ENCODE peak calls at places on chromosomes 5 and 9, in four cellular contexts. One of them, this sample, is unnamed.

GRCh38 chr5:153463806-153464205 is 26.7 kb upstream of the GRIA1 start:
- DNase-seq in fibroblast of the aortic adventitia: peak
- DNase-seq in mucosa of descending colon: no peak
- DNase-seq in body of pancreas: no peak
- DNase-seq in this sample: peak

GRCh38 chr9:78143281-78144007 is 92.4 kb upstream of the CEP78 start:
- DNase-seq in fibroblast of the aortic adventitia: no peak
- DNase-seq in mucosa of descending colon: no peak
- DNase-seq in body of pancreas: no peak
- DNase-seq in this sample: no peak

GRCh38 chr5:136094189-136094912 is 38.3 kb upstream of the SMAD5 start:
- DNase-seq in fibroblast of the aortic adventitia: no peak
- DNase-seq in mucosa of descending colon: peak
- DNase-seq in body of pancreas: peak
- DNase-seq in this sample: no peak

GRCh38 chr9:113626735-113627495 is 163.4 kb downstream of the RGS3 start:
- DNase-seq in fibroblast of the aortic adventitia: peak
- DNase-seq in mucosa of descending colon: no peak
- DNase-seq in body of pancreas: peak
- DNase-seq in this sample: no peak

GRCh38 chr5:547086-547924 is 23.1 kb upstream of the SLC9A3 start:
- DNase-seq in fibroblast of the aortic adventitia: no peak
- DNase-seq in mucosa of descending colon: no peak
- DNase-seq in body of pancreas: peak
- DNase-seq in this sample: no peak

GRCh38 chr5:94545870-94546625 is 72.4 kb downstream of the KIAA0825 start:
- DNase-seq in fibroblast of the aortic adventitia: no peak
- DNase-seq in mucosa of descending colon: peak
- DNase-seq in body of pancreas: peak
- DNase-seq in this sample: no peak

GRCh38 chr5:79771387-79771786 is 81.8 kb downstream of the CMYA5 start:
- DNase-seq in fibroblast of the aortic adventitia: peak
- DNase-seq in mucosa of descending colon: no peak
- DNase-seq in body of pancreas: no peak
- DNase-seq in this sample: peak

GRCh38 chr5:150783422-150783928 is 4.9 kb downstream of the SMIM3 start:
- DNase-seq in fibroblast of the aortic adventitia: peak
- DNase-seq in mucosa of descending colon: peak
- DNase-seq in body of pancreas: peak
- DNase-seq in this sample: peak

GRCh38 chr5:81371354-81371876 is 22.5 kb downstream of the ACOT12 start:
- DNase-seq in fibroblast of the aortic adventitia: no peak
- DNase-seq in mucosa of descending colon: no peak
- DNase-seq in body of pancreas: no peak
- DNase-seq in this sample: no peak

GRCh38 chr5:83368317-83368716 is 103.2 kb upstream of the VCAN start:
- DNase-seq in fibroblast of the aortic adventitia: peak
- DNase-seq in mucosa of descending colon: no peak
- DNase-seq in body of pancreas: peak
- DNase-seq in this sample: peak

GRCh38 chr9:82342046-82342445 is 353.5 kb downstream of the SPATA31D1 start:
- DNase-seq in fibroblast of the aortic adventitia: no peak
- DNase-seq in mucosa of descending colon: no peak
- DNase-seq in body of pancreas: no peak
- DNase-seq in this sample: no peak

GRCh38 chr5:119631660-119632059 is 2.3 kb downstream of the FAM170A start:
- DNase-seq in fibroblast of the aortic adventitia: no peak
- DNase-seq in mucosa of descending colon: no peak
- DNase-seq in body of pancreas: no peak
- DNase-seq in this sample: no peak

GRCh38 chr9:127119319-127119709 is 3.1 kb downstream of the ANGPTL2 start:
- DNase-seq in fibroblast of the aortic adventitia: no peak
- DNase-seq in mucosa of descending colon: no peak
- DNase-seq in body of pancreas: no peak
- DNase-seq in this sample: no peak

GRCh38 chr5:75672616-75673015 is 44.6 kb downstream of the POC5 start:
- DNase-seq in fibroblast of the aortic adventitia: no peak
- DNase-seq in mucosa of descending colon: no peak
- DNase-seq in body of pancreas: no peak
- DNase-seq in this sample: peak

GRCh38 chr5:102903074-102903871 is 148.2 kb downstream of the PAM start:
- DNase-seq in fibroblast of the aortic adventitia: no peak
- DNase-seq in mucosa of descending colon: no peak
- DNase-seq in body of pancreas: no peak
- DNase-seq in this sample: no peak

GRCh38 chr5:7146886-7147285 is 249.1 kb upstream of the ADCY2 start:
- DNase-seq in fibroblast of the aortic adventitia: no peak
- DNase-seq in mucosa of descending colon: peak
- DNase-seq in body of pancreas: peak
- DNase-seq in this sample: no peak

GRCh38 chr5:131986161-131986912 is 25.1 kb downstream of the ACSL6 start:
- DNase-seq in fibroblast of the aortic adventitia: no peak
- DNase-seq in mucosa of descending colon: no peak
- DNase-seq in body of pancreas: no peak
- DNase-seq in this sample: no peak

GRCh38 chr5:108148715-108149139 is 233.2 kb downstream of the FBXL17 start:
- DNase-seq in fibroblast of the aortic adventitia: peak
- DNase-seq in mucosa of descending colon: peak
- DNase-seq in body of pancreas: no peak
- DNase-seq in this sample: peak

GRCh38 chr5:72234898-72235297 is 85.1 kb downstream of the MRPS27 start:
- DNase-seq in fibroblast of the aortic adventitia: no peak
- DNase-seq in mucosa of descending colon: no peak
- DNase-seq in body of pancreas: no peak
- DNase-seq in this sample: no peak

GRCh38 chr9:115132648-115133047 is 14.7 kb upstream of the TNC start:
- DNase-seq in fibroblast of the aortic adventitia: no peak
- DNase-seq in mucosa of descending colon: no peak
- DNase-seq in body of pancreas: no peak
- DNase-seq in this sample: peak

GRCh38 chr9:444528-444927 is 229.9 kb downstream of the DOCK8 start:
- DNase-seq in fibroblast of the aortic adventitia: peak
- DNase-seq in mucosa of descending colon: no peak
- DNase-seq in body of pancreas: no peak
- DNase-seq in this sample: no peak

GRCh38 chr5:126002222-126002897 is 420.8 kb upstream of the GRAMD2B start:
- DNase-seq in fibroblast of the aortic adventitia: peak
- DNase-seq in mucosa of descending colon: peak
- DNase-seq in body of pancreas: peak
- DNase-seq in this sample: peak

GRCh38 chr5:149133795-149134777 is 7.2 kb upstream of the ABLIM3 start:
- DNase-seq in fibroblast of the aortic adventitia: peak
- DNase-seq in mucosa of descending colon: no peak
- DNase-seq in body of pancreas: peak
- DNase-seq in this sample: peak

GRCh38 chr9:126057036-126057435 is 269.6 kb upstream of the MVB12B start:
- DNase-seq in fibroblast of the aortic adventitia: no peak
- DNase-seq in mucosa of descending colon: no peak
- DNase-seq in body of pancreas: no peak
- DNase-seq in this sample: no peak

GRCh38 chr9:76987594-76988200 is 31.8 kb upstream of the FOXB2 start:
- DNase-seq in fibroblast of the aortic adventitia: peak
- DNase-seq in mucosa of descending colon: peak
- DNase-seq in body of pancreas: peak
- DNase-seq in this sample: peak

GRCh38 chr5:61603211-61603908 is 271.3 kb downstream of the ZSWIM6 start:
- DNase-seq in fibroblast of the aortic adventitia: peak
- DNase-seq in mucosa of descending colon: no peak
- DNase-seq in body of pancreas: peak
- DNase-seq in this sample: peak

GRCh38 chr5:2889946-2890475 is 138.5 kb upstream of the IRX2 start:
- DNase-seq in fibroblast of the aortic adventitia: no peak
- DNase-seq in mucosa of descending colon: no peak
- DNase-seq in body of pancreas: no peak
- DNase-seq in this sample: no peak

GRCh38 chr5:3818612-3819011 is 223.0 kb downstream of the IRX1 start:
- DNase-seq in fibroblast of the aortic adventitia: no peak
- DNase-seq in mucosa of descending colon: no peak
- DNase-seq in body of pancreas: no peak
- DNase-seq in this sample: no peak

GRCh38 chr5:32916648-32917047 is 205.5 kb downstream of the NPR3 start:
- DNase-seq in fibroblast of the aortic adventitia: peak
- DNase-seq in mucosa of descending colon: peak
- DNase-seq in body of pancreas: no peak
- DNase-seq in this sample: peak

GRCh38 chr5:27612161-27612560 is 573.8 kb upstream of the CDH9 start:
- DNase-seq in fibroblast of the aortic adventitia: peak
- DNase-seq in mucosa of descending colon: no peak
- DNase-seq in body of pancreas: no peak
- DNase-seq in this sample: peak

GRCh38 chr5:151523335-151523734 is 67.8 kb downstream of the FAT2 start:
- DNase-seq in fibroblast of the aortic adventitia: peak
- DNase-seq in mucosa of descending colon: peak
- DNase-seq in body of pancreas: peak
- DNase-seq in this sample: peak

GRCh38 chr9:25573281-25573680 is 105.0 kb downstream of the TUSC1 start:
- DNase-seq in fibroblast of the aortic adventitia: no peak
- DNase-seq in mucosa of descending colon: no peak
- DNase-seq in body of pancreas: no peak
- DNase-seq in this sample: no peak

GRCh38 chr5:157469687-157470086 is 9.7 kb downstream of the NIPAL4 start:
- DNase-seq in fibroblast of the aortic adventitia: no peak
- DNase-seq in mucosa of descending colon: no peak
- DNase-seq in body of pancreas: no peak
- DNase-seq in this sample: no peak

GRCh38 chr9:16824545-16825041 is 45.9 kb downstream of the BNC2 start:
- DNase-seq in fibroblast of the aortic adventitia: peak
- DNase-seq in mucosa of descending colon: no peak
- DNase-seq in body of pancreas: no peak
- DNase-seq in this sample: peak
- TF ChIP-seq CTCF in fibroblast of the aortic adventitia: no peak
- TF ChIP-seq CTCF in mucosa of descending colon: no peak
- TF ChIP-seq CTCF in body of pancreas: no peak
- TF ChIP-seq CTCF in this sample: peak

GRCh38 chr5:127785098-127785927 is 82.1 kb downstream of the CCDC192 start:
- DNase-seq in fibroblast of the aortic adventitia: peak
- DNase-seq in mucosa of descending colon: no peak
- DNase-seq in body of pancreas: no peak
- DNase-seq in this sample: peak
- H3K4me3 ChIP-seq in fibroblast of the aortic adventitia: no peak
- H3K4me3 ChIP-seq in mucosa of descending colon: no peak
- H3K4me3 ChIP-seq in body of pancreas: no peak
- H3K4me3 ChIP-seq in this sample: no peak

GRCh38 chr5:172770675-172771438 is at the start of gene DUSP1:
- DNase-seq in fibroblast of the aortic adventitia: peak
- DNase-seq in mucosa of descending colon: peak
- DNase-seq in body of pancreas: peak
- DNase-seq in this sample: peak
- TF ChIP-seq CTCF in fibroblast of the aortic adventitia: peak
- TF ChIP-seq CTCF in mucosa of descending colon: peak
- TF ChIP-seq CTCF in body of pancreas: peak
- TF ChIP-seq CTCF in this sample: peak

GRCh38 chr9:95045751-95046150 is 271.8 kb downstream of the FANCC start:
- DNase-seq in fibroblast of the aortic adventitia: no peak
- DNase-seq in mucosa of descending colon: no peak
- DNase-seq in body of pancreas: peak
- DNase-seq in this sample: no peak
- H3K4me3 ChIP-seq in fibroblast of the aortic adventitia: no peak
- H3K4me3 ChIP-seq in mucosa of descending colon: no peak
- H3K4me3 ChIP-seq in body of pancreas: no peak
- H3K4me3 ChIP-seq in this sample: no peak

DNA sequence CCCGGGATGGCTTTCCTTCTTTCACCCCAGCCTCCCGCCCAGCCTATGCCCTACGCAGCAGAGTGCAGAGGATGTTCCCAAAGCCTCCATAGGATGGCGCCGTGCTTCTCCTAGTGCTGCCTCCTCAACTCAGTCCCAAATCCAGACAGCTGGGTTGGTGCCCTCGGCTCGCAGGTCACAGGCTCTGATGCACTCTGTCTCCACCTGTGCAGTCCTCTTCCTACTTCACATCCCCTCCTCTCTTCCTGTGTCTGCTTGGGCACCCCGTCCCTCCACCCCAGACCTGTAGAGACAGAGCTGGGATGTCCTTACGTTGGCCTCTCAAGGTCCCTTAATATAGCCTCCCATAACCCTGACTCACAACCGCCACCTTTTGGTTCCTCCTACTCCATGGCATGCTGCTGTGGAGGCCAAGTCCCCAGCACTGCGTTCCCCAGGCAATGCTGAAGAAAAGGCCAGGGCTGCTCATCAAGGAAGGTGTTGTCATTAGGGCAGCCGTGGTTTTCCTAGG is 314.4 kb downstream of the GADD45G start:
- DNase-seq in fibroblast of the aortic adventitia: no peak
- DNase-seq in mucosa of descending colon: peak
- DNase-seq in body of pancreas: peak
- DNase-seq in this sample: no peak
- TF ChIP-seq CTCF in fibroblast of the aortic adventitia: no peak
- TF ChIP-seq CTCF in mucosa of descending colon: peak
- TF ChIP-seq CTCF in body of pancreas: peak
- TF ChIP-seq CTCF in this sample: no peak